ENCODE peak calls at places on chromosomes 6 and 20, in ten cellular contexts. K is AG10803; A is choroid plexus epithelial cell; Z is AG08396; I is mesendoderm; C is fibroblast of lung; Q is effector CD4-positive, alpha-beta T cell; N is Caki2; M is cardiac fibroblast; B is neural progenitor cell. P is an unnamed sample.

GRCh38 chr6:167644404-167645132 is 182.1 kb upstream of the AFDN start:
- DNase-seq in K (no peak), A (no peak), Z (no peak), I (no peak), C (no peak), Q (no peak), N (no peak), M (no peak), B (no peak), P (no peak)

GRCh38 chr6:21367649-21368154 is 225.8 kb upstream of the SOX4 start:
- DNase-seq in K (no peak), A (no peak), Z (no peak), I (no peak), C (no peak), Q (no peak), N (no peak), M (no peak), B (no peak), P (no peak)

GRCh38 chr6:53119349-53119748 is 29.3 kb downstream of the GCM1 start:
- DNase-seq in K (peak; percentile 57), A (no peak), Z (no peak), I (no peak), C (peak; percentile 11), Q (no peak), N (no peak), M (peak; percentile 20), B (no peak), P (no peak)

GRCh38 chr6:85464260-85464644 is 14.4 kb downstream of the NT5E start:
- DNase-seq in K (peak; percentile 93), A (peak; percentile 98), Z (peak; percentile 72), I (no peak), C (peak; percentile 99), Q (no peak), N (peak; percentile 86), M (peak; percentile 99), B (no peak), P (peak; percentile 95)

GRCh38 chr6:17859846-17860245 is 127.6 kb downstream of the KIF13A start:
- DNase-seq in K (no peak), A (no peak), Z (no peak), I (no peak), C (no peak), Q (no peak), N (no peak), M (no peak), B (no peak), P (no peak)

GRCh38 chr6:70590387-70590786 is 23.7 kb downstream of the SDHAF4 start:
- DNase-seq in K (no peak), A (no peak), Z (no peak), I (peak; percentile 48), C (no peak), Q (no peak), N (no peak), M (no peak), B (no peak), P (no peak)

GRCh38 chr20:64214952-64215351 is 40.6 kb upstream of the PCMTD2 start:
- DNase-seq in K (no peak), A (no peak), Z (no peak), I (no peak), C (no peak), Q (no peak), N (no peak), M (no peak), B (no peak), P (no peak)

GRCh38 chr6:45422541-45423110 is 44.9 kb upstream of the SUPT3H start:
- DNase-seq in K (peak; percentile 62), A (peak; percentile 76), Z (peak; percentile 63), I (peak; percentile 78), C (peak; percentile 72), Q (peak; percentile 28), N (peak; percentile 67), M (peak; percentile 63), B (peak; percentile 73), P (no peak)

GRCh38 chr6:133802861-133803260 is 86.1 kb upstream of the TCF21 start:
- DNase-seq in K (peak; percentile 53), A (no peak), Z (no peak), I (no peak), C (peak; percentile 44), Q (no peak), N (no peak), M (no peak), B (no peak), P (no peak)

GRCh38 chr6:147077251-147077650 is 127.0 kb upstream of the STXBP5 start:
- DNase-seq in K (no peak), A (no peak), Z (no peak), I (no peak), C (no peak), Q (no peak), N (no peak), M (no peak), B (no peak), P (no peak)

GRCh38 chr20:49610701-49611538 is 43.0 kb upstream of the PTGIS start:
- DNase-seq in K (no peak), A (peak; percentile 37), Z (peak; percentile 83), I (peak; percentile 96), C (peak; percentile 28), Q (peak; percentile 58), N (peak; percentile 85), M (peak; percentile 64), B (peak; percentile 93), P (no peak)

GRCh38 chr20:35561268-35561667 is 19.4 kb downstream of the ERGIC3 start:
- DNase-seq in K (peak; percentile 48), A (peak; percentile 64), Z (peak; percentile 84), I (peak; percentile 91), C (peak; percentile 51), Q (no peak), N (no peak), M (peak; percentile 39), B (peak; percentile 77), P (no peak)

GRCh38 chr6:134657751-134658522 is 292.0 kb downstream of the ALDH8A1 start:
- DNase-seq in K (no peak), A (peak; percentile 36), Z (no peak), I (no peak), C (peak; percentile 50), Q (no peak), N (no peak), M (peak; percentile 27), B (no peak), P (no peak)

GRCh38 chr6:20197251-20197650 is 15.0 kb downstream of the MBOAT1 start:
- DNase-seq in K (peak; percentile 50), A (no peak), Z (no peak), I (peak; percentile 95), C (peak; percentile 45), Q (no peak), N (no peak), M (no peak), B (peak; percentile 21), P (no peak)

GRCh38 chr6:131053546-131054240 is 9.4 kb downstream of the EPB41L2 start:
- DNase-seq in K (no peak), A (no peak), Z (no peak), I (no peak), C (peak; percentile 28), Q (no peak), N (peak; percentile 32), M (peak; percentile 63), B (no peak), P (no peak)

GRCh38 chr20:55488593-55488992 is 516.7 kb downstream of the CBLN4 start:
- DNase-seq in K (no peak), A (no peak), Z (no peak), I (no peak), C (no peak), Q (no peak), N (peak; percentile 55), M (no peak), B (no peak), P (no peak)

GRCh38 chr20:54306985-54307710 is 99.3 kb downstream of the PFDN4 start:
- DNase-seq in K (no peak), A (no peak), Z (no peak), I (no peak), C (no peak), Q (no peak), N (no peak), M (no peak), B (no peak), P (no peak)

GRCh38 chr20:9483131-9483530 is 31.3 kb upstream of the LAMP5 start:
- DNase-seq in K (no peak), A (no peak), Z (no peak), I (no peak), C (no peak), Q (no peak), N (no peak), M (no peak), B (no peak), P (no peak)

GRCh38 chr6:56314683-56315523 is 67.5 kb upstream of the COL21A1 start:
- DNase-seq in K (peak; percentile 38), A (peak; percentile 68), Z (peak; percentile 39), I (peak; percentile 49), C (peak; percentile 38), Q (no peak), N (peak; percentile 26), M (peak; percentile 72), B (peak; percentile 58), P (peak; percentile 44)

GRCh38 chr6:163568275-163568674 is 153.8 kb downstream of the QKI start:
- DNase-seq in K (no peak), A (no peak), Z (no peak), I (no peak), C (no peak), Q (no peak), N (no peak), M (no peak), B (no peak), P (no peak)

GRCh38 chr6:167968091-167968490 is 29.4 kb upstream of the KIF25 start:
- DNase-seq in K (no peak), A (peak; percentile 22), Z (no peak), I (peak; percentile 74), C (no peak), Q (no peak), N (no peak), M (peak; percentile 19), B (peak; percentile 64), P (no peak)